ENCODE peak calls at places on chromosome 19, in six cellular contexts. One of them, this sample, is unnamed.

GRCh38 chr19:50401505-50402450 is 17.0 kb upstream of the SPIB start:
- DNase-seq in IMR-90: no peak
- DNase-seq in heart left ventricle: peak; percentile 21
- DNase-seq in hepatocyte: no peak
- DNase-seq in BE2C: no peak
- DNase-seq in cardiac fibroblast: no peak
- DNase-seq in this sample: no peak

GRCh38 chr19:8206147-8207087 is 2.8 kb upstream of the CERS4 start:
- DNase-seq in IMR-90: no peak
- DNase-seq in hepatocyte: peak; percentile 54
- DNase-seq in heart left ventricle: no peak
- DNase-seq in BE2C: no peak
- DNase-seq in cardiac fibroblast: no peak
- DNase-seq in this sample: no peak

GRCh38 chr19:47369923-47370625 is 21.0 kb downstream of the DHX34 start:
- DNase-seq in IMR-90: peak; percentile 74
- DNase-seq in BE2C: no peak
- DNase-seq in heart left ventricle: no peak
- DNase-seq in hepatocyte: peak; percentile 35
- DNase-seq in cardiac fibroblast: peak; percentile 57
- DNase-seq in this sample: peak; percentile 42

GRCh38 chr19:41531438-41532311 is 44.3 kb upstream of the CEACAM21 start:
- DNase-seq in hepatocyte: no peak
- DNase-seq in heart left ventricle: peak; percentile 88
- DNase-seq in IMR-90: peak; percentile 31
- DNase-seq in BE2C: no peak
- DNase-seq in cardiac fibroblast: peak; percentile 94
- DNase-seq in this sample: peak; percentile 81

GRCh38 chr19:34364830-34365462 is at the start of gene GPI:
- DNase-seq in BE2C: peak; percentile 70
- DNase-seq in cardiac fibroblast: peak; percentile 51
- DNase-seq in hepatocyte: peak; percentile 81
- DNase-seq in IMR-90: peak; percentile 24
- DNase-seq in heart left ventricle: peak; percentile 80
- DNase-seq in this sample: peak; percentile 75

GRCh38 chr19:3556978-3557460 is 367 bp downstream of the MFSD12 start:
- DNase-seq in cardiac fibroblast: no peak
- DNase-seq in IMR-90: peak; percentile 35
- DNase-seq in hepatocyte: peak; percentile 80
- DNase-seq in BE2C: no peak
- DNase-seq in heart left ventricle: no peak
- DNase-seq in this sample: peak; percentile 61

GRCh38 chr19:57374179-57374578 is 10.8 kb downstream of the TRAPPC2B start:
- DNase-seq in IMR-90: no peak
- DNase-seq in hepatocyte: no peak
- DNase-seq in heart left ventricle: no peak
- DNase-seq in BE2C: no peak
- DNase-seq in cardiac fibroblast: no peak
- DNase-seq in this sample: no peak

GRCh38 chr19:7257148-7258041 is 36.8 kb downstream of the INSR start:
- DNase-seq in heart left ventricle: no peak
- DNase-seq in BE2C: peak; percentile 29
- DNase-seq in hepatocyte: peak; percentile 93
- DNase-seq in IMR-90: peak; percentile 67
- DNase-seq in cardiac fibroblast: peak; percentile 77
- DNase-seq in this sample: no peak

GRCh38 chr19:58401825-58402433 is 6.5 kb downstream of the RNF225 start:
- DNase-seq in cardiac fibroblast: no peak
- DNase-seq in BE2C: no peak
- DNase-seq in heart left ventricle: no peak
- DNase-seq in hepatocyte: no peak
- DNase-seq in IMR-90: no peak
- DNase-seq in this sample: no peak

GRCh38 chr19:12065100-12065538 is 588 bp downstream of the ZNF844 start:
- DNase-seq in hepatocyte: peak; percentile 57
- DNase-seq in cardiac fibroblast: peak; percentile 54
- DNase-seq in heart left ventricle: peak; percentile 33
- DNase-seq in BE2C: peak; percentile 31
- DNase-seq in IMR-90: peak; percentile 38
- DNase-seq in this sample: peak; percentile 58

GRCh38 chr19:2846180-2846935 is 5.1 kb downstream of the ZNF555 start:
- DNase-seq in hepatocyte: no peak
- DNase-seq in IMR-90: no peak
- DNase-seq in cardiac fibroblast: no peak
- DNase-seq in heart left ventricle: no peak
- DNase-seq in BE2C: no peak
- DNase-seq in this sample: no peak

GRCh38 chr19:372306-372890 is 27.8 kb upstream of the MIER2 start:
- DNase-seq in hepatocyte: peak; percentile 57
- DNase-seq in IMR-90: peak; percentile 70
- DNase-seq in BE2C: no peak
- DNase-seq in heart left ventricle: peak; percentile 86
- DNase-seq in cardiac fibroblast: peak; percentile 89
- DNase-seq in this sample: peak; percentile 53

GRCh38 chr19:31448221-31448657 is 99.0 kb upstream of the TSHZ3 start:
- DNase-seq in hepatocyte: peak; percentile 60
- DNase-seq in IMR-90: peak; percentile 89
- DNase-seq in cardiac fibroblast: peak; percentile 91
- DNase-seq in heart left ventricle: peak; percentile 90
- DNase-seq in BE2C: peak; percentile 83
- DNase-seq in this sample: peak; percentile 72

GRCh38 chr19:39967561-39967960 is 3.4 kb upstream of the PSMC4 start:
- DNase-seq in heart left ventricle: no peak
- DNase-seq in cardiac fibroblast: no peak
- DNase-seq in BE2C: no peak
- DNase-seq in hepatocyte: no peak
- DNase-seq in IMR-90: no peak
- DNase-seq in this sample: no peak

GRCh38 chr19:35216833-35217707 is 11.5 kb downstream of the FAM187B start:
- DNase-seq in hepatocyte: peak; percentile 55
- DNase-seq in BE2C: no peak
- DNase-seq in heart left ventricle: no peak
- DNase-seq in cardiac fibroblast: no peak
- DNase-seq in IMR-90: no peak
- DNase-seq in this sample: no peak

GRCh38 chr19:21328885-21329605 is at the start of gene ZNF708:
- DNase-seq in heart left ventricle: peak; percentile 93
- DNase-seq in cardiac fibroblast: peak; percentile 88
- DNase-seq in hepatocyte: peak; percentile 87
- DNase-seq in BE2C: peak; percentile 91
- DNase-seq in IMR-90: peak; percentile 90
- DNase-seq in this sample: peak; percentile 90

GRCh38 chr19:13234518-13234917 is 84.3 kb downstream of the IER2 start:
- DNase-seq in hepatocyte: peak; percentile 62
- DNase-seq in heart left ventricle: no peak
- DNase-seq in IMR-90: no peak
- DNase-seq in cardiac fibroblast: peak; percentile 12
- DNase-seq in BE2C: peak; percentile 48
- DNase-seq in this sample: peak; percentile 72

GRCh38 chr19:4057913-4058695 is 8.6 kb downstream of the ZBTB7A start:
- DNase-seq in cardiac fibroblast: peak; percentile 92
- DNase-seq in hepatocyte: peak; percentile 93
- DNase-seq in BE2C: no peak
- DNase-seq in IMR-90: peak; percentile 85
- DNase-seq in heart left ventricle: peak; percentile 89
- DNase-seq in this sample: peak; percentile 94

GRCh38 chr19:9189538-9189937 is 10.8 kb downstream of the OR7D2 start:
- DNase-seq in BE2C: no peak
- DNase-seq in heart left ventricle: no peak
- DNase-seq in cardiac fibroblast: no peak
- DNase-seq in hepatocyte: no peak
- DNase-seq in IMR-90: no peak
- DNase-seq in this sample: no peak

GRCh38 chr19:1355258-1355973 is 28.3 kb upstream of the NDUFS7 start:
- DNase-seq in hepatocyte: no peak
- DNase-seq in cardiac fibroblast: peak; percentile 39
- DNase-seq in IMR-90: no peak
- DNase-seq in heart left ventricle: no peak
- DNase-seq in BE2C: no peak
- DNase-seq in this sample: no peak

GRCh38 chr19:39304701-39305571 is 8.7 kb downstream of the IFNL1 start:
- DNase-seq in IMR-90: no peak
- DNase-seq in heart left ventricle: no peak
- DNase-seq in cardiac fibroblast: no peak
- DNase-seq in hepatocyte: peak; percentile 40
- DNase-seq in BE2C: no peak
- DNase-seq in this sample: no peak

GRCh38 chr19:771332-771785 is 20.4 kb downstream of the MISP start:
- DNase-seq in hepatocyte: peak; percentile 47
- DNase-seq in heart left ventricle: no peak
- DNase-seq in BE2C: peak; percentile 64
- DNase-seq in IMR-90: peak; percentile 43
- DNase-seq in cardiac fibroblast: peak; percentile 78
- DNase-seq in this sample: peak; percentile 72

GRCh38 chr19:51714848-51715247 is 8.9 kb downstream of the HAS1 start:
- DNase-seq in heart left ventricle: no peak
- DNase-seq in hepatocyte: no peak
- DNase-seq in cardiac fibroblast: peak; percentile 59
- DNase-seq in IMR-90: no peak
- DNase-seq in BE2C: no peak
- DNase-seq in this sample: no peak

GRCh38 chr19:42942187-42942789 is 5.3 kb upstream of the PSG7 start:
- DNase-seq in IMR-90: peak; percentile 20
- DNase-seq in BE2C: no peak
- DNase-seq in cardiac fibroblast: peak; percentile 18
- DNase-seq in hepatocyte: no peak
- DNase-seq in heart left ventricle: no peak
- DNase-seq in this sample: no peak
- TF ChIP-seq CTCF in IMR-90: peak; percentile 44
- TF ChIP-seq CTCF in BE2C: peak; percentile 43
- TF ChIP-seq CTCF in cardiac fibroblast: peak; percentile 72
- TF ChIP-seq CTCF in hepatocyte: no peak
- TF ChIP-seq CTCF in heart left ventricle: peak; percentile 47
- TF ChIP-seq CTCF in this sample: no peak

DNA sequence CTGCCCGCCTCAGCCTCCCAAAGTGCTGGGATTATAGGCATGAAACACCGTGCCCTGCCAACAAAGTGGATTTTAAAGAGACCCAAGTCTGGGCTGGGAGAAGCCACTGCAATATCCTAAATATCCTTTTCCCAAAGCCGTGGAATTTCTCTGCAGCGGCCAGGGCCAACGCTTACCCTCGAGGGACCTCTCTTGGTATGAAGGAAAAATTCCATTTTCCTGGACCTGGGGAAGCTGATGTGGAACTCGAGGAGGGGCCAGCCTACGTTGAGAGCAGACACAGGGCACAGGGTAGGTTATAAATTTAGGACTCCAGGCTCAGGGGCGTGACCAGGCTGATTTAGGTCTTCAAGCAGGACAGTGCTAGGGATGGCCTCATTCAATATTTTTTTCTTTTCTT is 17.7 kb upstream of the UPF1 start:
- DNase-seq in cardiac fibroblast: peak; percentile 77
- DNase-seq in hepatocyte: no peak
- DNase-seq in IMR-90: no peak
- DNase-seq in BE2C: no peak
- DNase-seq in heart left ventricle: no peak
- DNase-seq in this sample: no peak
- TF ChIP-seq CTCF in cardiac fibroblast: no peak
- TF ChIP-seq CTCF in hepatocyte: peak; percentile 21
- TF ChIP-seq CTCF in IMR-90: peak; percentile 30
- TF ChIP-seq CTCF in BE2C: no peak
- TF ChIP-seq CTCF in heart left ventricle: peak; percentile 16
- TF ChIP-seq CTCF in this sample: no peak

DNA sequence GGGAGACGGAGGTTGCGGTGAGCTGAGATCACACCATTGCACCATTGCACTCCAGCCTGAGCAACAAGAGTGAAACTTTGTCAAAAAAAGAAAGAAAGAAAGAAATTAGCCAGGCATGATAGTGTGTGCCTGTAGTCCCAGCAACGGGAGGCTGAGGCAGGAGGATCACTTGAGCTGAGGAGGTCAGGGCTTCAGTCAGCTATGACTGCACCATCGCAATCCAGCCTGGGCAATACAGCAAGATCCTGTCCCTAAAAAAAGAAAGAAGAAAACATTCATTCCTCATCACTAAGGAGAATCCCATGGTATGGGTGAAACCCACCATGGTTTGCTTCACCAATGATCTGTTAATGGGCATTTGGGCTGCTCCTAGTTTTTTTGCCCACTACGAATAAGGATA is 13.0 kb upstream of the AP1M2 start:
- DNase-seq in cardiac fibroblast: no peak
- DNase-seq in heart left ventricle: no peak
- DNase-seq in BE2C: no peak
- DNase-seq in hepatocyte: no peak
- DNase-seq in IMR-90: no peak
- DNase-seq in this sample: no peak
- TF ChIP-seq CTCF in cardiac fibroblast: no peak
- TF ChIP-seq CTCF in heart left ventricle: no peak
- TF ChIP-seq CTCF in BE2C: no peak
- TF ChIP-seq CTCF in hepatocyte: no peak
- TF ChIP-seq CTCF in IMR-90: no peak
- TF ChIP-seq CTCF in this sample: no peak

GRCh38 chr19:18418725-18419194 is 438 bp upstream of the SSBP4 start:
- DNase-seq in IMR-90: no peak
- DNase-seq in BE2C: no peak
- DNase-seq in heart left ventricle: peak; percentile 59
- DNase-seq in cardiac fibroblast: no peak
- DNase-seq in hepatocyte: no peak
- DNase-seq in this sample: peak; percentile 56

GRCh38 chr19:18418034-18418724 is 1.0 kb upstream of the SSBP4 start:
- DNase-seq in heart left ventricle: peak; percentile 65
- DNase-seq in IMR-90: no peak
- DNase-seq in hepatocyte: no peak
- DNase-seq in cardiac fibroblast: no peak
- DNase-seq in BE2C: no peak
- DNase-seq in this sample: peak; percentile 75

GRCh38 chr19:18420931-18421330 is 1.7 kb downstream of the SSBP4 start:
- DNase-seq in BE2C: no peak
- DNase-seq in hepatocyte: no peak
- DNase-seq in IMR-90: no peak
- DNase-seq in cardiac fibroblast: no peak
- DNase-seq in heart left ventricle: peak; percentile 24
- DNase-seq in this sample: no peak

GRCh38 chr19:18419699-18420460 is 682 bp downstream of the SSBP4 start:
- DNase-seq in hepatocyte: peak; percentile 78
- DNase-seq in cardiac fibroblast: no peak
- DNase-seq in IMR-90: no peak
- DNase-seq in BE2C: peak; percentile 56
- DNase-seq in heart left ventricle: peak; percentile 39
- DNase-seq in this sample: peak; percentile 66

GRCh38 chr19:18419195-18419698 is at the start of gene SSBP4:
- DNase-seq in cardiac fibroblast: peak; percentile 89
- DNase-seq in IMR-90: peak; percentile 70
- DNase-seq in hepatocyte: peak; percentile 94
- DNase-seq in heart left ventricle: peak; percentile 85
- DNase-seq in BE2C: peak; percentile 84
- DNase-seq in this sample: peak; percentile 89
- TF ChIP-seq CTCF in cardiac fibroblast: no peak
- TF ChIP-seq CTCF in IMR-90: peak; percentile 50
- TF ChIP-seq CTCF in hepatocyte: peak; percentile 32
- TF ChIP-seq CTCF in heart left ventricle: peak; percentile 69
- TF ChIP-seq CTCF in BE2C: no peak
- TF ChIP-seq CTCF in this sample: peak; percentile 47

This sample was measured in psoas muscle.